ENCODE peak calls at places on chromosomes 2 and 18, in eight cellular contexts. G, U, E, L, D, O, M and S are unnamed samples.

GRCh38 chr2:104853926-104854506 is at the start of gene POU3F3:
- DNase-seq in U (peak; percentile 86), M (no peak), L (peak; percentile 29), E (peak; percentile 69), G (peak; percentile 85), O (no peak), D (peak; percentile 44), S (no peak)

GRCh38 chr2:39119732-39120520 is 925 bp downstream of the SOS1 start:
- DNase-seq in L (peak; percentile 35), U (peak; percentile 32), D (no peak), E (peak; percentile 64), G (peak; percentile 61), M (peak; percentile 59), O (peak; percentile 90), S (no peak)

GRCh38 chr2:7673843-7674242 is 756.6 kb downstream of the RNF144A start:
- DNase-seq in L (no peak), G (no peak), M (no peak), O (no peak), U (no peak), E (no peak), D (no peak), S (no peak)

GRCh38 chr2:235709969-235710879 is 216.4 kb downstream of the AGAP1 start:
- DNase-seq in D (no peak), G (no peak), L (no peak), O (no peak), M (no peak), E (no peak), U (no peak), S (no peak)

GRCh38 chr2:168062054-168062453 is 185.3 kb downstream of the STK39 start:
- DNase-seq in E (no peak), D (no peak), L (no peak), U (no peak), M (no peak), G (no peak), O (no peak), S (no peak)

GRCh38 chr2:148643998-148644884 is at the start of gene EPC2:
- DNase-seq in E (peak; percentile 86), M (peak; percentile 80), L (peak; percentile 85), U (peak; percentile 88), D (peak; percentile 52), O (peak; percentile 86), G (peak; percentile 82), S (peak; percentile 78)

GRCh38 chr2:15640291-15640711 is 48.6 kb downstream of the DDX1 start:
- DNase-seq in U (peak; percentile 54), O (no peak), M (peak; percentile 63), E (peak; percentile 95), L (peak; percentile 38), G (no peak), D (no peak), S (peak; percentile 45)

GRCh38 chr18:3715223-3716080 is 265.5 kb downstream of the TGIF1 start:
- DNase-seq in E (no peak), O (no peak), L (no peak), G (no peak), U (no peak), M (no peak), D (no peak), S (no peak)

GRCh38 chr2:222568866-222569265 is 87.0 kb downstream of the FARSB start:
- DNase-seq in M (no peak), L (peak; percentile 41), O (no peak), D (peak; percentile 39), G (no peak), E (peak; percentile 92), U (peak; percentile 44), S (no peak)

GRCh38 chr2:70477473-70477872 is 76.2 kb downstream of the TGFA start:
- DNase-seq in E (no peak), L (no peak), M (no peak), U (no peak), D (no peak), O (peak; percentile 42), G (no peak), S (no peak)

GRCh38 chr2:200756618-200757321 is 54.9 kb upstream of the BZW1 start:
- DNase-seq in E (peak; percentile 87), M (peak; percentile 93), U (no peak), D (no peak), L (no peak), G (no peak), O (no peak), S (peak; percentile 95)

GRCh38 chr18:58263733-58264469 is 219.9 kb downstream of the NEDD4L start:
- DNase-seq in D (no peak), O (no peak), L (no peak), U (no peak), M (no peak), E (no peak), G (no peak), S (no peak)

GRCh38 chr18:36176177-36176584 is 11.1 kb upstream of the MOCOS start:
- DNase-seq in E (no peak), O (no peak), G (no peak), D (no peak), U (no peak), L (no peak), M (no peak), S (no peak)

GRCh38 chr2:46645681-46646162 is 166.4 kb downstream of the TMEM247 start:
- DNase-seq in D (peak; percentile 91), M (peak; percentile 89), E (peak; percentile 92), O (no peak), G (no peak), U (peak; percentile 19), L (peak; percentile 47), S (peak; percentile 88)

GRCh38 chr2:156892449-156893335 is 364.8 kb upstream of the GALNT5 start:
- DNase-seq in E (peak; percentile 72), L (no peak), O (peak; percentile 15), M (peak; percentile 86), G (peak; percentile 37), D (no peak), U (no peak), S (peak; percentile 82)

GRCh38 chr2:42792087-42792582 is 248 bp downstream of the HAAO start:
- DNase-seq in O (no peak), D (no peak), E (no peak), U (no peak), G (no peak), L (no peak), M (no peak), S (no peak)

GRCh38 chr2:201654611-201655384 is 11.5 kb upstream of the TMEM237 start:
- DNase-seq in D (peak; percentile 52), O (no peak), U (no peak), M (no peak), E (peak; percentile 77), G (no peak), L (no peak), S (no peak)

GRCh38 chr2:164920430-164920829 is 34.9 kb downstream of the SLC38A11 start:
- DNase-seq in G (no peak), L (no peak), M (peak; percentile 90), O (no peak), D (peak; percentile 48), E (peak; percentile 97), U (no peak), S (peak; percentile 92)

GRCh38 chr2:72085036-72085435 is 62.6 kb downstream of the CYP26B1 start:
- DNase-seq in O (no peak), U (no peak), E (no peak), D (no peak), L (no peak), M (no peak), G (no peak), S (no peak)

GRCh38 chr2:164560181-164560792 is 61.0 kb downstream of the GRB14 start:
- DNase-seq in U (no peak), L (no peak), G (peak; percentile 15), D (peak; percentile 4), E (peak; percentile 66), O (no peak), M (peak; percentile 2), S (peak; percentile 4)

GRCh38 chr2:144515694-144516416 is 4.1 kb downstream of the ZEB2 start:
- DNase-seq in E (peak; percentile 78), M (no peak), U (peak; percentile 62), O (no peak), L (peak; percentile 51), D (no peak), G (no peak), S (no peak)

GRCh38 chr18:56148373-56148772 is 490.0 kb downstream of the TXNL1 start:
- DNase-seq in E (no peak), O (no peak), D (no peak), M (peak; percentile 78), G (no peak), U (no peak), L (no peak), S (peak; percentile 56)

GRCh38 chr2:33526132-33526531 is 49.7 kb downstream of the RASGRP3 start:
- DNase-seq in E (peak; percentile 74), D (peak; percentile 37), G (no peak), M (no peak), U (no peak), L (no peak), O (no peak), S (no peak)

GRCh38 chr2:43218550-43219382 is 7.6 kb downstream of the ZFP36L2 start:
- DNase-seq in E (peak; percentile 19), D (no peak), G (no peak), O (no peak), L (peak; percentile 57), U (peak; percentile 76), M (peak; percentile 58), S (peak; percentile 49)

GRCh38 chr2:36277146-36277808 is 78.3 kb upstream of the CRIM1 start:
- DNase-seq in G (no peak), E (peak; percentile 92), D (no peak), M (peak; percentile 96), O (no peak), L (no peak), U (no peak), S (peak; percentile 90)